ENCODE peak calls at places on chromosomes 2 and 18, in four cellular contexts. P is tibial nerve; Z is SK-N-SH; K is CD8-positive, alpha-beta T cell. N is an unnamed sample.
A peak's percentile ranks its signal among the peaks of the same experiment; 100 is the strongest.

GRCh38 chr2:232901711-232902578 is 31.9 kb downstream of the SNORC start:
- DNase-seq in Z (peak; percentile 48), K (no peak), P (no peak), N (no peak)

GRCh38 chr2:109438773-109439191 is 175.0 kb downstream of the SEPTIN10 start:
- DNase-seq in K (no peak), Z (peak; percentile 7), P (no peak), N (peak; percentile 72)

GRCh38 chr18:3340682-3341097 is 78.8 kb downstream of the MYL12B start:
- DNase-seq in K (no peak), P (no peak), Z (no peak), N (peak; percentile 32)

GRCh38 chr2:113602869-113603466 is 24.1 kb upstream of the RABL2A start:
- DNase-seq in K (no peak), Z (no peak), P (no peak), N (no peak)

GRCh38 chr18:67417864-67418523 is 98.5 kb downstream of the DSEL start:
- DNase-seq in P (no peak), Z (no peak), K (no peak), N (peak; percentile 61)

GRCh38 chr2:138902239-138902871 is 122.2 kb upstream of the NXPH2 start:
- DNase-seq in K (no peak), P (no peak), Z (no peak), N (no peak)

GRCh38 chr2:44362207-44363015 is 664 bp downstream of the CAMKMT start:
- DNase-seq in K (peak; percentile 43), P (peak; percentile 49), Z (peak; percentile 49), N (peak; percentile 57)

GRCh38 chr18:12304351-12305210 is 3.5 kb upstream of the TUBB6 start:
- DNase-seq in Z (no peak), P (no peak), K (no peak), N (no peak)

GRCh38 chr2:44778671-44779476 is 162.6 kb upstream of the SIX3 start:
- DNase-seq in P (no peak), K (no peak), Z (no peak), N (no peak)

GRCh38 chr18:24396082-24396623 is 1.5 kb downstream of the OSBPL1A start:
- DNase-seq in K (no peak), P (no peak), Z (no peak), N (no peak)

GRCh38 chr2:46779447-46779941 is 136.1 kb downstream of the MCFD2 start:
- DNase-seq in Z (no peak), P (no peak), K (no peak), N (peak; percentile 43)

GRCh38 chr18:7950380-7951143 is 383.4 kb downstream of the PTPRM start:
- DNase-seq in Z (no peak), K (no peak), P (no peak), N (no peak)

GRCh38 chr18:22974707-22975106 is 41.6 kb downstream of the RBBP8 start:
- DNase-seq in K (no peak), Z (no peak), P (no peak), N (no peak)

GRCh38 chr2:39738941-39739340 is 40.1 kb downstream of the THUMPD2 start:
- DNase-seq in Z (no peak), P (no peak), K (no peak), N (no peak)

DNA sequence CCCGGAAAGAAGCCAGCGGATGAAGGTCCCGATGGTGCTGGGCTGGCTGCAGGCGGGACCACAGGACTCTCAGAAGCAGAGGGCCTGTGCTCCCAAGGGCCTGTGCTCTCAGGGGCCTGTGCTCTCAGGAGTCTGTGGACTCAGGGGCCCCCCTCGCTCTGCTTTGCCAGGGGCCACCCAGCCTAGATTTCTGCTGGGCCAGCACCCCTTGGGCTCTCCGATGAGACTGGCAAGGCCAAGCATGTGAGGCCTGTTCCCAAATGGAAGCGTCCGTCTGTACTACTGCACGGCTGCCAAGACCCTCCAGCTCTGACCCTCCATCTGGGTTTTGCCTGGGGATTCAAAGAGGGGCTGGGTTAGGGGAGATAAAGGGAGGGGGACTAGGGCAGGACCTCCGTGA is 54.6 kb downstream of the SH3BP4 start:
- DNase-seq in P (no peak), K (no peak), Z (no peak), N (no peak)
- H3K27ac ChIP-seq in P (no peak overlapping the region), K (no peak overlapping the region), Z (no peak overlapping the region), N (peak overlapping the region; percentile 94)

DNA sequence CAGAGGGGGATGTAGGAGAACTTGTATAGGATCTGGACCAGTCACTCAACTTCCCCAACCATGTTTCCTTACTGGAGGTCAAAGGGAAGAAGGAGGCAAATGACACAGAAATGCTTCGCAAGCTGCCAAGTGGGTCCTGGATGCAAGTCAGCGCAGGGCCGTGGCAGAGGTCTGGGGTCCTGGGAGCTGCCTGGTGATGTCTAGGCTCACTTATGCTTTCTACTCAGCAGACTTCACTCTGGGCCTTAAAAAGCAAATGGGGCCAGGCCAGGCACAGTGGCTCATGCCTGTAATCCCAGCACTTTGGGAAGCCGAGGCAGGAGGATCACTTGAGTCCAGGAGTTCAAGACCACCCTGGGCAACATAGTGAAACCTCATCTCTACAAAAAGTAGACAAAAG is 19.9 kb downstream of the HS1BP3 start:
- DNase-seq in Z (no peak), P (no peak), K (no peak), N (no peak)
- H3K27ac ChIP-seq in Z (no peak overlapping the region), P (no peak overlapping the region), K (no peak overlapping the region), N (no peak overlapping the region)

GRCh38 chr2:12787891-12788783 is 71.4 kb downstream of the TRIB2 start:
- DNase-seq in P (peak; percentile 29), Z (no peak), K (no peak), N (peak; percentile 90)
- H3K27ac ChIP-seq in P (peak overlapping the region; percentile 24), Z (peak overlapping the region; percentile 83), K (no peak overlapping the region), N (no peak overlapping the region)

GRCh38 chr2:74002515-74003391 is 18.0 kb downstream of the TET3 start:
- DNase-seq in P (peak; percentile 62), Z (peak; percentile 98), K (peak; percentile 76), N (peak; percentile 90)
- H3K27ac ChIP-seq in P (no peak overlapping the region), Z (peak overlapping the region; percentile 49), K (no peak overlapping the region), N (peak overlapping the region; percentile 40)

GRCh38 chr2:217897091-217897715 is 105.6 kb downstream of the TNS1 start:
- DNase-seq in Z (no peak), P (no peak), K (no peak), N (no peak)
- H3K27ac ChIP-seq in Z (no peak overlapping the region), P (no peak overlapping the region), K (no peak overlapping the region), N (no peak overlapping the region)

DNA sequence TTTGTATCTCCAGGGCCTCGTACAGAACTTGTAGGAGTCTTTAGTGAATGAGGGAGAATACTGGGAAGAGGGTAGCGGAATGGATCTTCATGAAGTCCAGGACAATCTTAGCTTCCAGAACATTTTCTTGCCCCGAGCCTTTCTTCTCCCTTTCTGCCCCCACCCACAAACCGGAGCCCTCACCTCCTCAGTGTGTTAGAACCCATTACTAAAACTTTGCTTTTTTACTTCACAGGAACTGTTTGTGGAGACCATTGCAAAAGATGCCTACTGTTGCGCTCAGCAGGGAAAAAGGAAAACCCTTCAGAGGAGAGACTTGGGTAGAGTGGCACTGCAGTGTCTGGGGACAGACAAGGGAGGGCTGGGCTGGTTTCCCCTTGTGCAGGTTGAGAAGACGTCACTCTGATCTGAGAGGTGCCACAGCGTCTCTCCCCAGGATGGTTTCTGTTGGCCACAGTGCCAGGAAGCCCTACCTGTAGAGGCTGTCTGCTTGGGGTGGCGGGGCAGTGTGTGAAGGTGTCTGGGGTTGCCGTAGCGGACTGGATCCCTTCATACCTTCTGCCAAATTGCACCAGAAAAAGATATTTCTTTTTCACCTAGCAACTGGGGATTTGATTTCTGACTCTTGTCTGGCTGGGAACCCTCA is 786 bp downstream of the POLE4 start:
- DNase-seq in Z (no peak), P (no peak), K (peak; percentile 20), N (no peak)
- H3K27ac ChIP-seq in Z (no peak overlapping the region), P (peak overlapping the region; percentile 94), K (peak overlapping the region; percentile 83), N (no peak overlapping the region)

GRCh38 chr2:240567872-240568677 is at the start of gene RNPEPL1:
- DNase-seq in P (no peak), K (peak; percentile 48), Z (peak; percentile 90), N (no peak)
- H3K27ac ChIP-seq in P (peak within 1 kb of the TSS; percentile 81), K (peak within 1 kb of the TSS; percentile 69), Z (no peak within 1 kb of the TSS), N (no peak within 1 kb of the TSS)

DNA sequence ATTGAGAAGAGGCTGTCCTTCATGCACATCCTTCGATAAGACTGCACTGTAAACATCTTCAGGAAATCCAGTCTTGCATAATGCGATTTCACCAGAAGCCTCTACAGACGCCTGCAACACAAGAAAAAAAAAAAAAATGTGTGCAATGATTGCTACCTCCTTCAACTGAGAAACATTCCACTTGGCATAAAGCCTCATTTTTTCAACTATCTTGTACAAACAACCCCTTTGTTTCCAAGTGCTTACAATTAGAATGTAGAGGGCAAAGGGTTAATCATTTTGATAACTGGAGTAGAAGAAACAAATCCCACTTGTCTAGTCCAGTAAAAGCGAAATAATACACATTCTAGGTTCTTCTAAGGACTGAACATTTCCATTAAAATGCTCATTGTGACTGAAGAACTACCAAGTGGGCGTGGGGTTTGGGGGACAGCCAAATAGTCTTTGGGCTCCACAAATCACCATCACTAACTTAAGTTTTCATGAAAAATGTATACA is 29.2 kb downstream of the CDH2 start:
- DNase-seq in Z (no peak), K (no peak), P (no peak), N (peak; percentile 92)
- H3K27ac ChIP-seq in Z (peak overlapping the region; percentile 25), K (no peak overlapping the region), P (no peak overlapping the region), N (no peak overlapping the region)

GRCh38 chr18:59022167-59022945 is 117.3 kb upstream of the SEC11C start:
- DNase-seq in K (no peak), P (no peak), Z (peak; percentile 72), N (no peak)
- H3K27ac ChIP-seq in K (no peak overlapping the region), P (peak overlapping the region; percentile 67), Z (peak overlapping the region; percentile 49), N (no peak overlapping the region)

N was measured in cardiac muscle cell.